ENCODE peak calls at places on chromosomes 3 and 15, in five cellular contexts. One of them, this sample, is unnamed.

GRCh38 chr3:52121813-52122212 is 32.4 kb downstream of the POC1A start:
- DNase-seq in activated naive CD4-positive, alpha-beta T cell treated with anti-CD3 and anti-CD28 coated beads, Interleukin-2, amount 10 ng/mL, durations not matched to agents 7 days and 5 days: no peak
- DNase-seq in DMS79 treated with DMSO at 0.1 percent for 48 hours: no peak
- DNase-seq in PC-9: no peak
- DNase-seq in DMS153: no peak
- DNase-seq in this sample: no peak

GRCh38 chr3:113018461-113019181 is 27.8 kb downstream of the GTPBP8 start:
- DNase-seq in activated naive CD4-positive, alpha-beta T cell treated with anti-CD3 and anti-CD28 coated beads, Interleukin-2, amount 10 ng/mL, durations not matched to agents 7 days and 5 days: peak; percentile 23
- DNase-seq in DMS79 treated with DMSO at 0.1 percent for 48 hours: peak; percentile 2
- DNase-seq in PC-9: no peak
- DNase-seq in DMS153: no peak
- DNase-seq in this sample: peak; percentile 40

GRCh38 chr15:73991726-73992593 is at the start of gene STOML1:
- DNase-seq in activated naive CD4-positive, alpha-beta T cell treated with anti-CD3 and anti-CD28 coated beads, Interleukin-2, amount 10 ng/mL, durations not matched to agents 7 days and 5 days: peak; percentile 95
- DNase-seq in DMS79 treated with DMSO at 0.1 percent for 48 hours: peak; percentile 56
- DNase-seq in PC-9: peak; percentile 94
- DNase-seq in DMS153: peak; percentile 73
- DNase-seq in this sample: peak; percentile 83

GRCh38 chr15:74863239-74864056 is 9.7 kb downstream of the SCAMP2 start:
- DNase-seq in activated naive CD4-positive, alpha-beta T cell treated with anti-CD3 and anti-CD28 coated beads, Interleukin-2, amount 10 ng/mL, durations not matched to agents 7 days and 5 days: no peak
- DNase-seq in DMS79 treated with DMSO at 0.1 percent for 48 hours: no peak
- DNase-seq in PC-9: no peak
- DNase-seq in DMS153: no peak
- DNase-seq in this sample: no peak

GRCh38 chr3:121719423-121719822 is 30.1 kb downstream of the GOLGB1 start:
- DNase-seq in activated naive CD4-positive, alpha-beta T cell treated with anti-CD3 and anti-CD28 coated beads, Interleukin-2, amount 10 ng/mL, durations not matched to agents 7 days and 5 days: no peak
- DNase-seq in DMS79 treated with DMSO at 0.1 percent for 48 hours: no peak
- DNase-seq in PC-9: no peak
- DNase-seq in DMS153: no peak
- DNase-seq in this sample: no peak

GRCh38 chr3:40745381-40746106 is 220.8 kb downstream of the ZNF621 start:
- DNase-seq in activated naive CD4-positive, alpha-beta T cell treated with anti-CD3 and anti-CD28 coated beads, Interleukin-2, amount 10 ng/mL, durations not matched to agents 7 days and 5 days: no peak
- DNase-seq in DMS79 treated with DMSO at 0.1 percent for 48 hours: no peak
- DNase-seq in PC-9: no peak
- DNase-seq in DMS153: no peak
- DNase-seq in this sample: peak; percentile 23

GRCh38 chr3:72143322-72143721 is 358.4 kb upstream of the PROK2 start:
- DNase-seq in activated naive CD4-positive, alpha-beta T cell treated with anti-CD3 and anti-CD28 coated beads, Interleukin-2, amount 10 ng/mL, durations not matched to agents 7 days and 5 days: no peak
- DNase-seq in DMS79 treated with DMSO at 0.1 percent for 48 hours: no peak
- DNase-seq in PC-9: no peak
- DNase-seq in DMS153: no peak
- DNase-seq in this sample: no peak

GRCh38 chr15:64951777-64952418 is 37.8 kb downstream of the SPG21 start:
- DNase-seq in activated naive CD4-positive, alpha-beta T cell treated with anti-CD3 and anti-CD28 coated beads, Interleukin-2, amount 10 ng/mL, durations not matched to agents 7 days and 5 days: no peak
- DNase-seq in DMS79 treated with DMSO at 0.1 percent for 48 hours: no peak
- DNase-seq in PC-9: no peak
- DNase-seq in DMS153: no peak
- DNase-seq in this sample: no peak

GRCh38 chr3:414063-414462 is 217.5 kb downstream of the CHL1 start:
- DNase-seq in activated naive CD4-positive, alpha-beta T cell treated with anti-CD3 and anti-CD28 coated beads, Interleukin-2, amount 10 ng/mL, durations not matched to agents 7 days and 5 days: no peak
- DNase-seq in DMS79 treated with DMSO at 0.1 percent for 48 hours: no peak
- DNase-seq in PC-9: no peak
- DNase-seq in DMS153: no peak
- DNase-seq in this sample: no peak

GRCh38 chr3:61875488-61875887 is 314.1 kb downstream of the PTPRG start:
- DNase-seq in activated naive CD4-positive, alpha-beta T cell treated with anti-CD3 and anti-CD28 coated beads, Interleukin-2, amount 10 ng/mL, durations not matched to agents 7 days and 5 days: no peak
- DNase-seq in DMS79 treated with DMSO at 0.1 percent for 48 hours: peak; percentile 31
- DNase-seq in PC-9: no peak
- DNase-seq in DMS153: no peak
- DNase-seq in this sample: no peak

GRCh38 chr3:141051641-141052569 is 758 bp downstream of the SPSB4 start:
- DNase-seq in activated naive CD4-positive, alpha-beta T cell treated with anti-CD3 and anti-CD28 coated beads, Interleukin-2, amount 10 ng/mL, durations not matched to agents 7 days and 5 days: no peak
- DNase-seq in DMS79 treated with DMSO at 0.1 percent for 48 hours: peak; percentile 53
- DNase-seq in PC-9: no peak
- DNase-seq in DMS153: no peak
- DNase-seq in this sample: peak; percentile 19

GRCh38 chr15:31383150-31383549 is 56.5 kb downstream of the KLF13 start:
- DNase-seq in activated naive CD4-positive, alpha-beta T cell treated with anti-CD3 and anti-CD28 coated beads, Interleukin-2, amount 10 ng/mL, durations not matched to agents 7 days and 5 days: no peak
- DNase-seq in DMS79 treated with DMSO at 0.1 percent for 48 hours: no peak
- DNase-seq in PC-9: no peak
- DNase-seq in DMS153: no peak
- DNase-seq in this sample: no peak

GRCh38 chr3:94185753-94186152 is 122.9 kb downstream of the NSUN3 start:
- DNase-seq in activated naive CD4-positive, alpha-beta T cell treated with anti-CD3 and anti-CD28 coated beads, Interleukin-2, amount 10 ng/mL, durations not matched to agents 7 days and 5 days: no peak
- DNase-seq in DMS79 treated with DMSO at 0.1 percent for 48 hours: no peak
- DNase-seq in PC-9: no peak
- DNase-seq in DMS153: no peak
- DNase-seq in this sample: no peak

GRCh38 chr3:136146981-136147729 is 49.0 kb downstream of the MSL2 start:
- DNase-seq in activated naive CD4-positive, alpha-beta T cell treated with anti-CD3 and anti-CD28 coated beads, Interleukin-2, amount 10 ng/mL, durations not matched to agents 7 days and 5 days: no peak
- DNase-seq in DMS79 treated with DMSO at 0.1 percent for 48 hours: no peak
- DNase-seq in PC-9: no peak
- DNase-seq in DMS153: no peak
- DNase-seq in this sample: no peak

GRCh38 chr3:14303336-14304100 is 98.9 kb upstream of the SLC6A6 start:
- DNase-seq in activated naive CD4-positive, alpha-beta T cell treated with anti-CD3 and anti-CD28 coated beads, Interleukin-2, amount 10 ng/mL, durations not matched to agents 7 days and 5 days: no peak
- DNase-seq in DMS79 treated with DMSO at 0.1 percent for 48 hours: no peak
- DNase-seq in PC-9: no peak
- DNase-seq in DMS153: no peak
- DNase-seq in this sample: no peak

GRCh38 chr3:30448436-30448835 is 158.0 kb upstream of the TGFBR2 start:
- DNase-seq in activated naive CD4-positive, alpha-beta T cell treated with anti-CD3 and anti-CD28 coated beads, Interleukin-2, amount 10 ng/mL, durations not matched to agents 7 days and 5 days: no peak
- DNase-seq in DMS79 treated with DMSO at 0.1 percent for 48 hours: no peak
- DNase-seq in PC-9: no peak
- DNase-seq in DMS153: no peak
- DNase-seq in this sample: no peak

GRCh38 chr3:188689101-188689574 is 482.6 kb upstream of the TPRG1 start:
- DNase-seq in activated naive CD4-positive, alpha-beta T cell treated with anti-CD3 and anti-CD28 coated beads, Interleukin-2, amount 10 ng/mL, durations not matched to agents 7 days and 5 days: no peak
- DNase-seq in DMS79 treated with DMSO at 0.1 percent for 48 hours: no peak
- DNase-seq in PC-9: no peak
- DNase-seq in DMS153: no peak
- DNase-seq in this sample: peak; percentile 68

GRCh38 chr15:39631357-39631756 is 50.5 kb downstream of the THBS1 start:
- DNase-seq in activated naive CD4-positive, alpha-beta T cell treated with anti-CD3 and anti-CD28 coated beads, Interleukin-2, amount 10 ng/mL, durations not matched to agents 7 days and 5 days: no peak
- DNase-seq in DMS79 treated with DMSO at 0.1 percent for 48 hours: no peak
- DNase-seq in PC-9: no peak
- DNase-seq in DMS153: no peak
- DNase-seq in this sample: no peak

GRCh38 chr3:179266701-179267211 is 15.8 kb upstream of the KCNMB3 start:
- DNase-seq in activated naive CD4-positive, alpha-beta T cell treated with anti-CD3 and anti-CD28 coated beads, Interleukin-2, amount 10 ng/mL, durations not matched to agents 7 days and 5 days: no peak
- DNase-seq in DMS79 treated with DMSO at 0.1 percent for 48 hours: no peak
- DNase-seq in PC-9: no peak
- DNase-seq in DMS153: peak; percentile 18
- DNase-seq in this sample: peak; percentile 87

GRCh38 chr3:38645601-38646000 is 3.9 kb downstream of the SCN5A start:
- DNase-seq in activated naive CD4-positive, alpha-beta T cell treated with anti-CD3 and anti-CD28 coated beads, Interleukin-2, amount 10 ng/mL, durations not matched to agents 7 days and 5 days: no peak
- DNase-seq in DMS79 treated with DMSO at 0.1 percent for 48 hours: no peak
- DNase-seq in PC-9: no peak
- DNase-seq in DMS153: no peak
- DNase-seq in this sample: no peak

GRCh38 chr3:171001957-171002694 is 24.4 kb downstream of the SLC2A2 start:
- DNase-seq in activated naive CD4-positive, alpha-beta T cell treated with anti-CD3 and anti-CD28 coated beads, Interleukin-2, amount 10 ng/mL, durations not matched to agents 7 days and 5 days: no peak
- DNase-seq in DMS79 treated with DMSO at 0.1 percent for 48 hours: no peak
- DNase-seq in PC-9: no peak
- DNase-seq in DMS153: peak; percentile 50
- DNase-seq in this sample: no peak

GRCh38 chr3:117628896-117629295 is 919.3 kb downstream of the TUSC7 start:
- DNase-seq in activated naive CD4-positive, alpha-beta T cell treated with anti-CD3 and anti-CD28 coated beads, Interleukin-2, amount 10 ng/mL, durations not matched to agents 7 days and 5 days: no peak
- DNase-seq in DMS79 treated with DMSO at 0.1 percent for 48 hours: peak; percentile 100
- DNase-seq in PC-9: no peak
- DNase-seq in DMS153: peak; percentile 94
- DNase-seq in this sample: no peak

GRCh38 chr3:128442949-128443348 is 23.7 kb downstream of the DNAJB8 start:
- DNase-seq in activated naive CD4-positive, alpha-beta T cell treated with anti-CD3 and anti-CD28 coated beads, Interleukin-2, amount 10 ng/mL, durations not matched to agents 7 days and 5 days: no peak
- DNase-seq in DMS79 treated with DMSO at 0.1 percent for 48 hours: no peak
- DNase-seq in PC-9: no peak
- DNase-seq in DMS153: no peak
- DNase-seq in this sample: no peak

GRCh38 chr3:52782412-52783210 is 5.2 kb downstream of the ITIH1 start:
- DNase-seq in activated naive CD4-positive, alpha-beta T cell treated with anti-CD3 and anti-CD28 coated beads, Interleukin-2, amount 10 ng/mL, durations not matched to agents 7 days and 5 days: no peak
- DNase-seq in DMS79 treated with DMSO at 0.1 percent for 48 hours: no peak
- DNase-seq in PC-9: no peak
- DNase-seq in DMS153: no peak
- DNase-seq in this sample: no peak